ENCODE peak calls at places on chromosomes 11 and 22, in six cellular contexts. G is astrocyte of the spinal cord, W is upper lobe of right lung, O is left ventricle myocardium inferior, P is spleen, R is tibial nerve. K is an unnamed sample.

GRCh38 chr11:110679323-110679980 is 32.8 kb downstream of the ARHGAP20 start:
- DNase-seq in G (peak), W (no peak), O (no peak), P (no peak), R (no peak), K (no peak)

GRCh38 chr11:35461917-35462316 is 42.6 kb upstream of the SLC1A2 start:
- DNase-seq in G (no peak), W (no peak), O (no peak), P (no peak), R (no peak), K (no peak)

GRCh38 chr11:64088159-64089026 is 52.7 kb downstream of the FLRT1 start:
- DNase-seq in G (no peak), W (no peak), O (no peak), P (no peak), R (no peak), K (no peak)

GRCh38 chr11:112513936-112514716 is 253.5 kb upstream of the PLET1 start:
- DNase-seq in G (no peak), W (no peak), O (no peak), P (no peak), R (no peak), K (no peak)

GRCh38 chr11:105699203-105699602 is 89.3 kb downstream of the GRIA4 start:
- DNase-seq in G (no peak), W (no peak), O (no peak), P (no peak), R (no peak), K (no peak)

GRCh38 chr11:67316882-67317364 is 13.6 kb downstream of the SSH3 start:
- DNase-seq in G (no peak), W (no peak), O (no peak), P (no peak), R (no peak), K (no peak)

GRCh38 chr22:37199839-37200161 is 11.8 kb upstream of the C1QTNF6 start:
- DNase-seq in G (no peak), W (no peak), O (no peak), P (no peak), R (no peak), K (no peak)

GRCh38 chr11:110147965-110148709 is 54.9 kb downstream of the ZC3H12C start:
- DNase-seq in G (peak), W (no peak), O (no peak), P (no peak), R (no peak), K (peak)

GRCh38 chr11:66315921-66316811 is 678 bp downstream of the CD248 start:
- DNase-seq in G (no peak), W (peak), O (no peak), P (peak), R (no peak), K (no peak)

GRCh38 chr11:67489860-67490726 is 7.3 kb downstream of the AIP start:
- DNase-seq in G (no peak), W (no peak), O (no peak), P (peak), R (no peak), K (no peak)

GRCh38 chr11:10936999-10937398 is 79.1 kb upstream of the ZBED5 start:
- DNase-seq in G (no peak), W (no peak), O (no peak), P (no peak), R (no peak), K (no peak)

GRCh38 chr22:50483106-50483505 is 1.8 kb downstream of the ADM2 start:
- DNase-seq in G (no peak), W (peak), O (no peak), P (no peak), R (no peak), K (no peak)

GRCh38 chr11:86571273-86571948 is 101.0 kb downstream of the ME3 start:
- DNase-seq in G (no peak), W (no peak), O (no peak), P (no peak), R (no peak), K (no peak)

GRCh38 chr11:9461760-9462134 is 935 bp downstream of the ZNF143 start:
- DNase-seq in G (peak), W (no peak), O (no peak), P (no peak), R (no peak), K (peak)

GRCh38 chr11:64765291-64765803 is 5.6 kb upstream of the PYGM start:
- DNase-seq in G (no peak), W (peak), O (no peak), P (peak), R (no peak), K (no peak)

GRCh38 chr11:119918356-119918755 is 189.4 kb upstream of the NECTIN1 start:
- DNase-seq in G (no peak), W (no peak), O (no peak), P (peak), R (no peak), K (no peak)

GRCh38 chr11:79097279-79097875 is 343.5 kb downstream of the TENM4 start:
- DNase-seq in G (no peak), W (no peak), O (no peak), P (no peak), R (no peak), K (peak)

GRCh38 chr11:68506908-68507307 is 46.4 kb downstream of the PPP6R3 start:
- DNase-seq in G (no peak), W (no peak), O (no peak), P (no peak), R (no peak), K (no peak)

GRCh38 chr22:47000888-47001287 is 238.4 kb downstream of the TBC1D22A start:
- DNase-seq in G (no peak), W (no peak), O (no peak), P (no peak), R (no peak), K (no peak)

GRCh38 chr22:33018232-33018864 is 39.8 kb downstream of the SYN3 start:
- DNase-seq in G (peak), W (no peak), O (peak), P (no peak), R (peak), K (peak)

GRCh38 chr11:46601129-46601528 is 7.3 kb upstream of the AMBRA1 start:
- DNase-seq in G (no peak), W (no peak), O (no peak), P (no peak), R (no peak), K (peak)

GRCh38 chr11:124922831-124923230 is 3.8 kb downstream of the HEPN1 start:
- DNase-seq in G (no peak), W (no peak), O (no peak), P (no peak), R (no peak), K (no peak)

GRCh38 chr11:35474677-35475076 is 50.7 kb downstream of the PAMR1 start:
- DNase-seq in G (no peak), W (no peak), O (no peak), P (no peak), R (no peak), K (no peak)

GRCh38 chr22:37745548-37746365 is 48.9 kb downstream of the TRIOBP start:
- DNase-seq in G (peak), W (peak), O (peak), P (peak), R (peak), K (peak)

GRCh38 chr11:131253142-131253884 is 117.1 kb upstream of the NTM start:
- DNase-seq in G (no peak), W (no peak), O (no peak), P (no peak), R (no peak), K (no peak)

GRCh38 chr22:48101704-48102103 is 1339.3 kb downstream of the TBC1D22A start:
- DNase-seq in G (no peak), W (no peak), O (no peak), P (no peak), R (no peak), K (no peak)

GRCh38 chr11:35680506-35680905 is 17.9 kb downstream of the TRIM44 start:
- DNase-seq in G (no peak), W (no peak), O (no peak), P (no peak), R (no peak), K (no peak)

GRCh38 chr11:27926981-27927481 is 180.9 kb downstream of the KIF18A start:
- DNase-seq in G (peak), W (no peak), O (no peak), P (no peak), R (no peak), K (peak)

GRCh38 chr11:17510507-17511206 is 33.6 kb downstream of the USH1C start:
- DNase-seq in G (no peak), W (no peak), O (no peak), P (no peak), R (no peak), K (no peak)

GRCh38 chr11:64053699-64054098 is 18.0 kb downstream of the FLRT1 start:
- DNase-seq in G (no peak), W (no peak), O (no peak), P (no peak), R (no peak), K (no peak)

GRCh38 chr11:61911701-61912529 is 5.5 kb downstream of the RAB3IL1 start:
- DNase-seq in G (no peak), W (peak), O (peak), P (peak), R (peak), K (no peak)

GRCh38 chr11:132396318-132396717 is 1025.9 kb downstream of the NTM start:
- DNase-seq in G (no peak), W (no peak), O (no peak), P (no peak), R (no peak), K (no peak)

GRCh38 chr11:131672191-131672590 is 301.8 kb downstream of the NTM start:
- DNase-seq in G (no peak), W (no peak), O (no peak), P (no peak), R (no peak), K (no peak)

GRCh38 chr11:69050592-69051380 is 2.1 kb downstream of the TPCN2 start:
- DNase-seq in G (no peak), W (no peak), O (no peak), P (no peak), R (no peak), K (no peak)

GRCh38 chr11:76770642-76771445 is 12.3 kb upstream of the TSKU start:
- DNase-seq in G (peak), W (no peak), O (no peak), P (peak), R (peak), K (peak)

GRCh38 chr11:25860677-25861445 is 471.1 kb upstream of the ANO3 start:
- DNase-seq in G (peak), W (no peak), O (no peak), P (no peak), R (no peak), K (no peak)

GRCh38 chr11:11436715-11437313 is 83.8 kb upstream of the CSNK2A3 start:
- DNase-seq in G (no peak), W (no peak), O (peak), P (no peak), R (no peak), K (no peak)

GRCh38 chr11:9951714-9952275 is 287.9 kb downstream of the SWAP70 start:
- DNase-seq in G (no peak), W (no peak), O (no peak), P (no peak), R (no peak), K (peak)

GRCh38 chr11:130002846-130003716 is 446 bp upstream of the PRDM10 start:
- DNase-seq in G (peak), W (peak), O (peak), P (peak), R (peak), K (peak)

GRCh38 chr11:130000552-130001176 is 2.0 kb downstream of the PRDM10 start:
- DNase-seq in G (no peak), W (no peak), O (no peak), P (no peak), R (no peak), K (no peak)

GRCh38 chr11:130002352-130002845 is at the start of gene PRDM10:
- DNase-seq in G (peak), W (peak), O (peak), P (peak), R (peak), K (peak)

GRCh38 chr11:130001491-130002351 is 914 bp downstream of the PRDM10 start:
- DNase-seq in G (peak), W (peak), O (peak), P (no peak), R (no peak), K (peak)

DNA sequence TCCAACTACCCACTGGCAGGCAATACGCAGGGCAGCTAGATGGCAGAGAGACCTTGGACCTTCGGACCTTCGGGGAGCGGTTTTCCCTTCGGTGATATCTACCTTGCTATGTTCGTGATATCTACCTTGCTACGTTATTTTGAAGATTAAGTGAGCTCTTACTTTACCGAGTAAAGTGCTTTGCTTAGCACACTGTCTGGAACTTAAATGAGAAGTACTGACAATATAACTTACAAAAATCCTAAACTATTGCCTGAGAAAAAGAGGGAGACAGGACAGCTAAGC is 1.0 kb upstream of the PRDM10 start:
- DNase-seq in G (no peak), W (no peak), O (peak), P (no peak), R (no peak), K (no peak)
- TF ChIP-seq CTCF in G (no peak), W (no peak), O (no peak), P (no peak), R (no peak), K (peak)

GRCh38 chr22:19853058-19853878 is 1.4 kb downstream of the GNB1L start:
- DNase-seq in G (no peak), W (no peak), O (no peak), P (no peak), R (no peak), K (no peak)

GRCh38 chr22:19857382-19857781 is 2.7 kb upstream of the GNB1L start:
- DNase-seq in G (no peak), W (no peak), O (no peak), P (no peak), R (no peak), K (no peak)

GRCh38 chr22:19854778-19855503 is at the start of the genes GNB1L and RTL10:
- DNase-seq in G (peak), W (peak), O (peak), P (peak), R (peak), K (peak)

GRCh38 chr22:19853879-19854777 is 546 bp downstream of the GNB1L start:
- DNase-seq in G (peak), W (peak), O (no peak), P (peak), R (no peak), K (no peak)

GRCh38 chr22:19855504-19856409 is 1.1 kb upstream of the GNB1L start:
- DNase-seq in G (peak), W (peak), O (no peak), P (peak), R (no peak), K (peak)
- TF ChIP-seq CTCF in G (no peak), W (no peak), O (no peak), P (no peak), R (no peak), K (no peak)

DNA sequence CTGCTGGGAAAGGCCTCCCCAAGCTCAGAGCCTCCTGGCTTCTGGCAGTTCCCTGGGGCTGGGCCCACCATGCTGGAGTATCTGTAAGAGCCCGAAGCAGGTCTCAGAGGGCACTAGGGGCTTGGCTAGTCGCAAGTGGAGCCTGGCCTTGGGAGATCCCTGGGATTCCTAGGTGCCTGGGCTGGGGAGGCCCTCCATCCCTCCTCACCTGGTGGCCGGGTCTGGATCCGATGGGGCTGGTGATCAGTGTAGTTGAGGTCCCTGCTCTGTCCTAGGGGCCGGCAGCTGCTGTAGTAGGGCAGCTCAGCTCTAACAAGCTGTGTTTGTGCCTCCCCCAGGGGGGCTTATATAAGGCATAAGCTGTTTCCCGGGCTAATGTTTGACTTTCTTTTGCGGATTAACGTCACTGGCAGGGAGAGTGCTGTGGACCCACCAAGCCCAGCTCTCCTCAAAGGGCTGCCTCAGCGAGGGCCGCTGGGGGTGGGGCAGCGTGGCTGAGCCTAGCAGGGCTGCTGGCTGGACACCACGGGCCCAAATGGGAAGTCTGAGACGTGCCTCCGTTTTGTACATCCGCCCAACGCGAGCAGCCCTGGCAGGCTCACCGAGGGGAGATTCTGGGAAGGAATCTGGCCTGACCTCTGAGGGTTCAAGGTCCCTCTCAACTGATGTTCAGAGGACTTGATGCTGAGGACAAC is at the start of gene SLC22A8:
- DNase-seq in G (no peak), W (no peak), O (no peak), P (no peak), R (no peak), K (no peak)
- TF ChIP-seq CTCF in G (no peak), W (no peak), O (no peak), P (no peak), R (no peak), K (no peak)

DNA sequence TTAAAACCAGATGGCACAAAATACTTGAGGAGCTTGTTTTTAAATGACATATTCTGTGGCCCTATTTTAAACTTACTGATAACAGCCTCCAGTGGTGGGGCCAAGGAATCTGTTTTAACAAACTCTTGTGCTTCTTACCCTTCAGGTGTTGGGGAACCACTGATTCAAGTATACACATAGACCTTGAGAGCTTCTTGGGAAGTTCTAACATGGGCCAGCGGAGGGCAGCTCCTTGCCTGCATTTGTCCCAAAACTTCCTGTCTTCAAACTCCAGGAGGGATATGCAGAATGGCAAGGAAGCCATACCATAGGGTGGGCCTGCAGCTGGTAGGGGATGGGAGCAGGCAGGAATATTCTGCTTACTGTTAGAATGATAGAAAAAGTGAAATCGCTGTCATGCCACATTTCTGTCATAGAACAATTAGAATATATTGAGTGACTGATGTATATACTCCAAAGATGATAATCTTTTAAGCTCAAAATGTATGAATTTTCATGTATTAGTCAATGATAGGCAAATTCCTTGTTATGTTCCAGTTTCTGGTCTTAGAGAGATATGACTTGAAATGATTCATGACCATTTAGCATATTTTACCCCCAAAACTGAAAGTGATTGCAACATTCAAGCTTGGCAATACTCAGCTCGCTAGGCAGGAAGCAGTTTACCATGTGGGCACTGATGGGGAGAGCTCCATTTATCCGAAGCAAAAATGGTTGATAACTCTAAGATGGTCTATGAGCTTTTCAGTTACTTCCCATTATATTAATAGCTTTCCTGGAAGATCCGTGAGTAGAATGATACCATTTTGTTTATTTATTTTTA is 9.2 kb downstream of the EXT2 start:
- DNase-seq in G (no peak), W (no peak), O (no peak), P (no peak), R (no peak), K (no peak)
- TF ChIP-seq CTCF in G (peak), W (no peak), O (no peak), P (no peak), R (no peak), K (no peak)

GRCh38 chr11:116840224-116840745 is 2.9 kb upstream of the APOA1 start:
- DNase-seq in G (no peak), W (no peak), O (no peak), P (peak), R (no peak), K (peak)
- TF ChIP-seq CTCF in G (peak), W (peak), O (peak), P (no peak), R (no peak), K (peak)

DNA sequence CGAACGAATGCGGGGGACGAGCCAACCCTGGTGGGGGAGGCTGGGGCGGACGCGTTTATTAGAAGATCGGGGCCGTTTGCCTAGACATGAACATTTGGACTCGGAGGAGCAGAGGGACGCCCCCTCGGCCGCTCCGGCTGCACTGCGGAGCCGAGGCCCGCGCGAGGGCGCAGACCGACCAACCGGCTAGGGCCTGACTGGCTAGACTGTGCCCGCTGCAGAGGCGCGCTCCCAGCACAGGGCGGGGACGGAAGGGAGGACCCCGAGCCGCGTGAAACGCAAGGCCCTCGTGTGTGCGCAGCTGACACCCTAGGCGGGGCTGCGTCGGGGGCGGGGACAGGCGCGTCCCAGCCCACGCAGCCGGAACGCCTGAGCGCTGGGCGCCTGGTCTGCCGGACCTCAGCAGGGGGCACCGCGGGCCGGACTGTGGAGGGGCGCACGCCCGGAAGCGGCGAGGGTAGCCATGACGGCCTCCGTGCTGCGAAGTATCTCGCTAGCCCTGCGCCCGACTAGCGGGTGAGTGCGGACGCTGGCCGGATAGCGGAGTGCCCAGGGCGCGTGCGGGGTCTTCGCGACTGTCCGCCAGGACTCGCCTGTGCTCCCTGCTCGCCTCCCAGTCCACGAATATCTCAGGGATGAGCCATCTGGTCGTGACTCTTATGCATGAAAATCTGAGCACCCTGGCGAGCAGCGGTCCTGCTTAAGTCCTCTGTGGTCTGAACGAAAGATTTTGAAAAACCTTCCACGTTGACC is at the start of gene MRPL40:
- DNase-seq in G (peak), W (peak), O (peak), P (peak), R (peak), K (peak)
- TF ChIP-seq CTCF in G (no peak), W (no peak), O (peak), P (no peak), R (no peak), K (no peak)